ENCODE peak calls at places on chromosomes 13 and 19, in six cellular contexts. Z, F, N, B, L and T are unnamed samples.

GRCh38 chr13:91398413-91399188 is at the start of gene GPC5:
- DNase-seq in Z (peak), F (peak), N (peak), B (peak), L (no peak), T (peak)

GRCh38 chr19:12497032-12497431 is 12.4 kb upstream of the ZNF709 start:
- DNase-seq in Z (no peak), F (no peak), N (no peak), B (no peak), L (no peak), T (no peak)

GRCh38 chr19:55273978-55274707 is 5.8 kb downstream of the HSPBP1 start:
- DNase-seq in Z (no peak), F (no peak), N (no peak), B (no peak), L (no peak), T (no peak)

GRCh38 chr13:41827507-41828213 is 133.2 kb downstream of the VWA8 start:
- DNase-seq in Z (no peak), F (peak), N (no peak), B (no peak), L (no peak), T (no peak)

GRCh38 chr19:48837081-48837524 is 812 bp upstream of the HSD17B14 start:
- DNase-seq in Z (peak), F (peak), N (peak), B (peak), L (no peak), T (peak)

GRCh38 chr13:99721606-99722384 is 220.5 kb downstream of the TM9SF2 start:
- DNase-seq in Z (no peak), F (no peak), N (no peak), B (no peak), L (no peak), T (no peak)

GRCh38 chr19:52270266-52270885 is 989 bp downstream of the ZNF766 start:
- DNase-seq in Z (peak), F (peak), N (no peak), B (no peak), L (no peak), T (no peak)

GRCh38 chr19:16170134-16170533 is 3.2 kb downstream of the CIB3 start:
- DNase-seq in Z (no peak), F (no peak), N (no peak), B (no peak), L (no peak), T (no peak)

GRCh38 chr13:59477011-59477410 is 686.7 kb downstream of the DIAPH3 start:
- DNase-seq in Z (no peak), F (no peak), N (no peak), B (no peak), L (no peak), T (no peak)

GRCh38 chr19:44891016-44891882 is at the start of gene TOMM40:
- DNase-seq in Z (no peak), F (peak), N (no peak), B (peak), L (peak), T (peak)